ENCODE peak calls at places on chromosomes 2 and 18, in nine cellular contexts. R, S, H, G, Y, U, L, K and N are unnamed samples.

GRCh38 chr2:165018207-165018606 is 62.9 kb upstream of the SLC38A11 start:
- DNase-seq in R (no peak), S (no peak), H (no peak), G (no peak), Y (no peak), U (peak), L (peak), K (no peak), N (no peak)

GRCh38 chr2:15532996-15533395 is 28.1 kb downstream of the NBAS start:
- DNase-seq in R (no peak), S (no peak), H (no peak), G (no peak), Y (no peak), U (no peak), L (no peak), K (no peak), N (no peak)

GRCh38 chr2:159798376-159798724 is 342 bp upstream of the CD302 start:
- DNase-seq in R (no peak), S (no peak), H (no peak), G (no peak), Y (no peak), U (no peak), L (no peak), K (no peak), N (no peak)

GRCh38 chr2:150097891-150098595 is 389.4 kb downstream of the RND3 start:
- DNase-seq in R (no peak), S (peak), H (no peak), G (no peak), Y (no peak), U (peak), L (no peak), K (peak), N (no peak)

GRCh38 chr2:36452279-36452678 is 96.7 kb downstream of the CRIM1 start:
- DNase-seq in R (no peak), S (peak), H (no peak), G (no peak), Y (no peak), U (no peak), L (no peak), K (no peak), N (no peak)

GRCh38 chr2:240949791-240950705 is 43.9 kb downstream of the CROCC2 start:
- DNase-seq in R (no peak), S (no peak), H (no peak), G (peak), Y (no peak), U (no peak), L (peak), K (no peak), N (no peak)

GRCh38 chr2:234164499-234165409 is 114.3 kb downstream of the SPP2 start:
- DNase-seq in R (no peak), S (no peak), H (no peak), G (no peak), Y (no peak), U (no peak), L (no peak), K (no peak), N (peak)

GRCh38 chr18:8720141-8720540 is 14.8 kb downstream of the MTCL1 start:
- DNase-seq in R (no peak), S (no peak), H (no peak), G (no peak), Y (no peak), U (no peak), L (no peak), K (no peak), N (no peak)

GRCh38 chr2:221635949-221636348 is 63.8 kb upstream of the EPHA4 start:
- DNase-seq in R (no peak), S (no peak), H (no peak), G (no peak), Y (peak), U (no peak), L (peak), K (no peak), N (no peak)

GRCh38 chr2:24435391-24436316 is 55.4 kb upstream of the NCOA1 start:
- DNase-seq in R (peak), S (peak), H (peak), G (no peak), Y (no peak), U (peak), L (no peak), K (peak), N (no peak)

GRCh38 chr18:76351961-76352581 is 143.0 kb downstream of the ZNF516 start:
- DNase-seq in R (peak), S (peak), H (no peak), G (no peak), Y (peak), U (peak), L (peak), K (peak), N (no peak)

DNA sequence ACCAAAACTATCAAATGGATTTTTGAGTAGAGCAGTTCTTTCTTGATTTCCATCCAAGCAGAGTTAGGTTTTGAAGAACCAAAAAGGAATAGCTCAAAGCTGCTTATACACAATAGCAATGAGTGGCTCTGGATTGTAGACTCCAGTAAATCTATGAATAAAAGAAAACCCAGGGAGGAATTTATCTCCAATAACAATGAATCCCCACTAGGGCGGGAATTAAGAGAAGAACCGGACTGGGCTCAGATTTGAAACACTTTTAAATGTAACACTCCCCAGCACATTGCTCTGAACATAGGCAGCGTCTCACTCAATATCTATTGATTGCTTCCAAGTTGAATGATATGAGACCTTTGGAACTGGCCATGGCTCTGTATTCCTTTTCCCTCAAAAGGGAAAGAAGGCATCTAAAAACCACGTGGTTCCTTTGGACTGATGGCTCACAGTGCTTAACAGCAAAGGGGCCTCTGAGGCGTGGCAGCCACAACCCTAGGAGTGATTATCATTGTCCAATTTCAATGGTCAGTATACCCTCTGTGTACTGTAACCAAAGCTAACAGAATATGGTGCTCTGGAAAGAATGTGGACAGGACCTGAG is 68.2 kb downstream of the SPRED2 start:
- DNase-seq in R (no peak), S (no peak), H (no peak), G (no peak), Y (no peak), U (no peak), L (no peak), K (no peak), N (no peak)
- H3K4me3 ChIP-seq in R (no peak), S (no peak), H (no peak), G (no peak), Y (no peak), U (no peak), L (no peak), K (no peak), N (no peak)

DNA sequence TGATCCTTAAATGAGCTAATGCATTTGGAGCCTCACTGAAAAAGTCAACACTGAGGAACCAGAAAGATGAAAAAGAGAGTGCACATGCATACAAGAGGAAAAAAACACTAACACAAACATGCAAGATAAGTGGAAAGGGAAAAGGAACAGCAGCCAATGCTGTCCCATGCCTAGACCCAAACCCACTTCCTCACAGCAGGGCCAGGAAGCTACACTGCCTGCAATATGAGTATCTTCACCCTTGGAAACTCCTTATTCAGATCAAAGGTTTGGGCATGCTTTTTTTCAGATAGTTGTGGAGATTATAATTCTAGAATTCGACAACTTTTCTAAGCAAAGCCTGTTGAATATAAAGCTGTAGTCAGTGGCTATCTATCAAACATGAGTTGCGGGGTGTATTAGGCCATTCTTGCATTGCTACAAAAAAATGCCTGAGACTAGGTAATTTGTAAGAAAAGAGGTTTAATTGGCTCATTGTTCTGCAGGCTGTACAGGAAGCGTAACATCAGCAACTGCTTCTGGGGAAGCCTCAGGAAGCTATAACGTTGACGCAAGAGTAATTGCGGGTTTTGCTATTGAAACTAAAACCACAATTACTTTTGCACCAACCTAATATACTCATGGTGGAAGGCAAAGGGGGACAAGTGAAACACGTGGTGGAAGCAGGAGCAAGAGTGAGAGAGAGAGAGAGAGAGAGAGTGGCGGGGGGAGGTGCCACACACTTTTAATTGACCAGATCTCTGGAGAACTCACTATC is 138.2 kb downstream of the MBD2 start:
- DNase-seq in R (no peak), S (no peak), H (no peak), G (no peak), Y (no peak), U (no peak), L (no peak), K (no peak), N (no peak)
- H3K4me3 ChIP-seq in R (no peak), S (no peak), H (no peak), G (no peak), Y (no peak), U (no peak), L (no peak), K (no peak), N (no peak)

DNA sequence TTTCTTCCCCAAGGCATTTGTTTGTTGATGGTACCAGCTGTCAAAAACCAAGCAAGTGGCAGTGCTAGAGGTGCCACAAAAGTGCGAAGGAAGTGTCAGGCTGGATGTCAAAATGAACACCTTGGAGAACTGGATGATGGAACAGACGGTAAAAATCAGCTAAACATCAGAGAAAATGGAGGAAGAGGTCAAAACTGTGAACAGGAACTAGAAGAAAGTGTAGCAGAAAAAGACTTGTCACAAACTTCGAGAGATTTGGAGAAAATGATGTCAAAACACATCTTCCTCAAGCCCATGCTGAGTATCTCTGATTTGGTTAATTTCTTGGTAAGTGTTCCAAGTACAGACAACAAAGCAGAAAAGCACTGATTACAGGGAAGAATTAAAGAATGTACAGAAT is 25.3 kb upstream of the CEP68 start:
- DNase-seq in R (no peak), S (no peak), H (no peak), G (no peak), Y (no peak), U (no peak), L (no peak), K (no peak), N (no peak)
- H3K4me3 ChIP-seq in R (no peak), S (no peak), H (no peak), G (no peak), Y (no peak), U (no peak), L (no peak), K (no peak), N (peak)

DNA sequence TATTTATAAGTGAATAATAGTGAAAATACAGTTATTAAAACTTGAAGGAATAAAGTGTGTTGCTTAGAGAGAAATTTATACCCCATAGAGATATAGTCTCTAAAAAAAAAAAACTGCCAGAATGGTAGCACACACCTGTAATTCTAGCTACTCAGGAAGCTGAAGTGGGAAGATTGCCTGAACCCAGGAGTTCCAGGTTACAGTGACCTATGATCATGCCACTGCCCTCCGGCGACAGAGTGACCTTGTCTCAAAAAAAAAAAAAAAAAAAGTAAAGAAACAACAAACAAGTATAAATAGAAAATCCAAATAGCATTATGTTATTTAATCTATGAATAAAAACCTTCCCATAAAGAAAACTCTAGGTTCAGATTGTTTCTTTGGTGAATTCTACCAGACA is 7.4 kb upstream of the AGPS start:
- DNase-seq in R (no peak), S (no peak), H (no peak), G (no peak), Y (no peak), U (no peak), L (no peak), K (no peak), N (no peak)
- H3K4me3 ChIP-seq in R (no peak), S (no peak), H (no peak), G (no peak), Y (no peak), U (no peak), L (no peak), K (no peak), N (no peak)

GRCh38 chr18:49339146-49339545 is 121.3 kb downstream of the DYM start:
- DNase-seq in R (no peak), S (no peak), H (no peak), G (no peak), Y (no peak), U (no peak), L (no peak), K (no peak), N (no peak)
- H3K4me3 ChIP-seq in R (no peak), S (no peak), H (no peak), G (no peak), Y (no peak), U (no peak), L (no peak), K (no peak), N (no peak)

GRCh38 chr2:191845248-191845715 is 1.6 kb downstream of the CAVIN2 start:
- DNase-seq in R (peak), S (peak), H (no peak), G (no peak), Y (no peak), U (peak), L (peak), K (no peak), N (no peak)

GRCh38 chr2:191847764-191848163 is 876 bp upstream of the CAVIN2 start:
- DNase-seq in R (no peak), S (no peak), H (no peak), G (no peak), Y (no peak), U (no peak), L (no peak), K (no peak), N (no peak)

GRCh38 chr2:191846787-191847620 is at the start of gene CAVIN2:
- DNase-seq in R (peak), S (peak), H (peak), G (no peak), Y (peak), U (peak), L (no peak), K (peak), N (peak)

GRCh38 chr2:191845876-191846786 is 757 bp downstream of the CAVIN2 start:
- DNase-seq in R (peak), S (no peak), H (no peak), G (peak), Y (no peak), U (no peak), L (no peak), K (no peak), N (no peak)

GRCh38 chr2:191844706-191845105 is 2.2 kb downstream of the CAVIN2 start:
- DNase-seq in R (no peak), S (no peak), H (no peak), G (no peak), Y (no peak), U (no peak), L (no peak), K (no peak), N (no peak)
- H3K4me3 ChIP-seq in R (peak), S (peak), H (peak), G (no peak), Y (peak), U (no peak), L (no peak), K (peak), N (peak)

GRCh38 chr2:101151141-101151858 is at the start of gene TBC1D8:
- DNase-seq in R (peak), S (peak), H (peak), G (peak), Y (peak), U (peak), L (peak), K (peak), N (peak)
- H3K4me3 ChIP-seq in R (peak), S (peak), H (peak), G (peak), Y (peak), U (peak), L (peak), K (peak), N (peak)

GRCh38 chr2:161912154-161912553 is 161.9 kb downstream of the DPP4 start:
- DNase-seq in R (no peak), S (no peak), H (no peak), G (no peak), Y (no peak), U (no peak), L (no peak), K (no peak), N (no peak)
- H3K4me3 ChIP-seq in R (no peak), S (no peak), H (no peak), G (no peak), Y (no peak), U (no peak), L (no peak), K (no peak), N (no peak)

GRCh38 chr2:195477248-195477995 is 179.6 kb upstream of the SLC39A10 start:
- DNase-seq in R (no peak), S (peak), H (no peak), G (no peak), Y (no peak), U (peak), L (no peak), K (peak), N (no peak)

GRCh38 chr2:195479407-195479806 is 177.6 kb upstream of the SLC39A10 start:
- DNase-seq in R (no peak), S (no peak), H (no peak), G (no peak), Y (no peak), U (no peak), L (no peak), K (no peak), N (no peak)

GRCh38 chr2:195480121-195480520 is 176.9 kb upstream of the SLC39A10 start:
- DNase-seq in R (no peak), S (no peak), H (no peak), G (no peak), Y (no peak), U (no peak), L (no peak), K (no peak), N (no peak)

GRCh38 chr2:195475336-195475735 is 181.7 kb upstream of the SLC39A10 start:
- DNase-seq in R (no peak), S (no peak), H (no peak), G (no peak), Y (no peak), U (peak), L (peak), K (no peak), N (no peak)

GRCh38 chr2:195477996-195478382 is 179.0 kb upstream of the SLC39A10 start:
- DNase-seq in R (no peak), S (peak), H (no peak), G (no peak), Y (no peak), U (peak), L (no peak), K (peak), N (no peak)
- H3K4me3 ChIP-seq in R (no peak), S (no peak), H (no peak), G (no peak), Y (no peak), U (no peak), L (no peak), K (no peak), N (no peak)

DNA sequence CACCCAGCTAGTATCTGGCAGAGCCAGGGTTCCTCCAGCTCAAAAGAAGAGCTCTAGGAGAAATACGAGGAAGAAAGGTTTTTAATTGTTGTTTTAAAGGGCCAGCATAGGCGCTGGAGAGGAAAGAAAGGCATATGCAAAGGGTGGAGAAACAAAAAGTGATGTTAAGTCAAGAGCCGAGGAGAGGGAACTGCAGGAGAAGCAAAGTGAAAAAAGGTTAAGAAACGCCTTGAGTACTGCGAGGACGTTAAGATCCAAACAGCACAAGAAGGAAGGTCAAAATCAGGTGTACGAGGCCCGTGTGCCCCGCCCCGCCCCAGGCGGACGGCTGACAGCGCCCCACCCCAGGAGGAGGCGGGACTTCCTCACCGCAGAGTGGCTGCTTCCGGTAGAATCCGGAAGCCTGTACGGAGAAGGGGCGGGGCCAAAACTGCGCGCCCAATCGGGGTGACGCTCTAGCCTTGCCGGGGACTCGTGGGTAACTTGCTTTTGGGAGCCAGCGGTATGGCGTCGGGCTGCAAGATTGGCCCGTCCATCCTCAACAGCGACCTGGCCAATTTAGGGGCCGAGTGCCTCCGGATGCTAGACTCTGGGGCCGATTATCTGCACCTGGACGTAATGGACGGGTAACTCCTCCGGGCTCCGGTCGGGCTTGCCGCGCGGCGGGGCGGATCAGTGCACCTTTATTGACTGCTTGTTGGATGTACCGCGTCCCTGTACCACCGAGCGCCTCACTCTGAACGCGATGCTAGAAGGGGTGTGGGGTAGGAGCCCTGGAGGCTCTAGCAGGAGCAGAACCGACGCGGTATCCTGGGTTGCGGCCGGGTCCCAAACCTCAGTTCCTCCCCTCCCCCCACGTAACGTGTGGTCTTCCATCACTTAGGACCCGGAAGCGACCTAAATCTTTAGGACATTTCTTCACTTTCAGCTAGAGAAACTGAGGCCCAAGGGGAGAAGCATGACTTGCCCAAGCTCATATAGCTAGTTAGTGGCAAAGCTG is at the start of gene RPE:
- DNase-seq in R (peak), S (peak), H (peak), G (peak), Y (peak), U (peak), L (peak), K (peak), N (peak)
- H3K4me3 ChIP-seq in R (peak), S (peak), H (peak), G (peak), Y (peak), U (peak), L (peak), K (peak), N (peak)